ENCODE peak calls at places on chromosomes 3 and 15, in nine cellular contexts. H, V, K, I, B, F, Y, M and T are unnamed samples.

GRCh38 chr3:132488136-132488535 is 70.8 kb downstream of the DNAJC13 start:
- DNase-seq in Y (no peak), B (no peak), F (no peak), I (no peak), K (no peak), H (no peak), M (no peak), V (no peak), T (no peak)

GRCh38 chr15:78455749-78456148 is 17.7 kb downstream of the IREB2 start:
- DNase-seq in K (no peak), V (no peak), F (no peak), B (no peak), H (no peak), I (no peak), M (no peak), Y (no peak), T (no peak)

GRCh38 chr3:8656240-8656639 is 11.6 kb upstream of the SSUH2 start:
- DNase-seq in B (no peak), F (no peak), M (no peak), H (no peak), K (no peak), V (no peak), Y (no peak), I (no peak), T (no peak)

GRCh38 chr15:70504305-70504951 is 258.9 kb downstream of the UACA start:
- DNase-seq in V (no peak), Y (peak), I (no peak), M (no peak), H (no peak), K (peak), F (peak), B (peak), T (no peak)

GRCh38 chr3:33989229-33989628 is 190.8 kb downstream of the PDCD6IP start:
- DNase-seq in Y (no peak), F (no peak), K (no peak), B (no peak), M (no peak), V (no peak), I (no peak), H (no peak), T (no peak)

GRCh38 chr3:158709666-158710083 is 22.6 kb downstream of the RARRES1 start:
- DNase-seq in B (no peak), V (no peak), M (no peak), I (no peak), K (peak), H (no peak), Y (peak), F (no peak), T (no peak)

GRCh38 chr3:122247825-122248185 is 64.3 kb downstream of the CASR start:
- DNase-seq in K (no peak), Y (no peak), B (no peak), V (no peak), F (no peak), H (no peak), M (no peak), I (no peak), T (no peak)

GRCh38 chr3:150825916-150826377 is 63.0 kb upstream of the SIAH2 start:
- DNase-seq in Y (no peak), V (no peak), K (no peak), H (no peak), I (no peak), F (no peak), M (no peak), B (no peak), T (no peak)

GRCh38 chr3:196108075-196108743 is 26.3 kb upstream of the TFRC start:
- DNase-seq in F (no peak), H (no peak), K (no peak), Y (no peak), B (no peak), I (no peak), V (no peak), M (no peak), T (no peak)

GRCh38 chr3:165895919-165896318 is 58.7 kb upstream of the BCHE start:
- DNase-seq in V (no peak), K (peak), Y (peak), H (peak), F (no peak), I (no peak), M (no peak), B (no peak), T (no peak)